ENCODE peak calls at places on chromosomes 16 and 17, in six cellular contexts. W, F, O, G, U and C are unnamed samples.

GRCh38 chr17:29154516-29155234 is 25.5 kb downstream of the MYO18A start:
- DNase-seq in G (no peak), F (no peak), O (peak), W (no peak), U (no peak), C (no peak)

GRCh38 chr17:36094746-36095145 is 4.8 kb upstream of the CCL3 start:
- DNase-seq in G (no peak), U (no peak), O (no peak), F (no peak), W (no peak), C (no peak)

GRCh38 chr17:31564883-31565297 is 173.4 kb downstream of the RAB11FIP4 start:
- DNase-seq in G (peak), F (no peak), U (peak), W (peak), O (no peak), C (peak)

GRCh38 chr17:49748791-49749190 is 15.1 kb downstream of the FAM117A start:
- DNase-seq in W (no peak), O (no peak), F (peak), U (no peak), G (no peak), C (no peak)

GRCh38 chr17:80035687-80035936 is at the start of gene TBC1D16:
- DNase-seq in U (no peak), F (no peak), O (no peak), G (no peak), W (no peak), C (no peak)

GRCh38 chr16:82748026-82748425 is 121.3 kb downstream of the CDH13 start:
- DNase-seq in W (peak), U (no peak), O (no peak), F (no peak), G (no peak), C (peak)

GRCh38 chr16:23974223-23974622 is 138.4 kb downstream of the PRKCB start:
- DNase-seq in W (no peak), U (peak), O (no peak), F (no peak), G (no peak), C (no peak)

GRCh38 chr16:78106659-78107058 is 7.2 kb downstream of the WWOX start:
- DNase-seq in F (no peak), G (no peak), O (no peak), U (peak), W (no peak), C (no peak)

GRCh38 chr16:30340621-30341020 is 14.5 kb downstream of the CD2BP2 start:
- DNase-seq in F (peak), O (peak), G (no peak), U (no peak), W (no peak), C (no peak)

GRCh38 chr16:2597560-2597902 is 59.7 kb downstream of the PDPK1 start:
- DNase-seq in W (no peak), F (no peak), G (no peak), O (no peak), U (no peak), C (peak)

GRCh38 chr17:82334204-82334621 is 647 bp upstream of the SECTM1 start:
- DNase-seq in O (no peak), U (no peak), W (no peak), F (no peak), G (no peak), C (peak)

GRCh38 chr16:18936727-18937340 is 10.6 kb upstream of the SMG1 start:
- DNase-seq in G (no peak), W (no peak), O (no peak), F (no peak), U (no peak), C (no peak)

GRCh38 chr16:11052080-11052808 is 107.9 kb downstream of the CLEC16A start:
- DNase-seq in F (no peak), W (no peak), O (no peak), G (no peak), U (no peak), C (no peak)

GRCh38 chr17:45672301-45672700 is 111.8 kb upstream of the CRHR1 start:
- DNase-seq in O (no peak), U (no peak), W (no peak), F (no peak), G (no peak), C (no peak)

GRCh38 chr16:68992521-68992920 is 112.9 kb upstream of the HAS3 start:
- DNase-seq in O (no peak), W (peak), G (peak), U (no peak), F (no peak), C (no peak)

GRCh38 chr16:56710181-56710737 is 19.7 kb upstream of the NUP93 start:
- DNase-seq in F (no peak), W (no peak), U (no peak), O (no peak), G (no peak), C (no peak)

GRCh38 chr16:50422926-50423325 is 54.1 kb upstream of the BRD7 start:
- DNase-seq in G (no peak), F (no peak), U (no peak), W (no peak), O (no peak), C (no peak)

GRCh38 chr17:72244494-72244893 is 123.7 kb downstream of the SOX9 start:
- DNase-seq in O (no peak), W (peak), F (no peak), G (peak), U (no peak), C (no peak)

GRCh38 chr17:61400058-61400785 is 579 bp downstream of the TBX2 start:
- DNase-seq in U (peak), G (peak), W (no peak), F (no peak), O (no peak), C (no peak)

GRCh38 chr16:85344502-85345128 is 232.3 kb upstream of the CIBAR2 start:
- DNase-seq in O (no peak), G (no peak), F (no peak), W (no peak), U (no peak), C (no peak)

GRCh38 chr17:1714980-1715802 is 5.0 kb upstream of the TLCD2 start:
- DNase-seq in F (no peak), W (peak), U (peak), G (peak), O (peak), C (peak)

GRCh38 chr17:64689106-64689505 is 27.0 kb upstream of the SMURF2 start:
- DNase-seq in G (no peak), W (no peak), U (no peak), F (no peak), O (no peak), C (no peak)

GRCh38 chr16:58196898-58197313 is 1.0 kb downstream of the CSNK2A2 start:
- DNase-seq in O (no peak), F (no peak), U (peak), G (peak), W (peak), C (no peak)

GRCh38 chr17:42210046-42210445 is 15.8 kb upstream of the GHDC start:
- DNase-seq in U (no peak), G (no peak), F (no peak), W (peak), O (no peak), C (no peak)

GRCh38 chr17:49730078-49730786 is 22.5 kb upstream of the SLC35B1 start:
- DNase-seq in G (peak), W (peak), U (no peak), F (no peak), O (peak), C (peak)

GRCh38 chr16:53530046-53530445 is 27.0 kb upstream of the AKTIP start:
- DNase-seq in G (no peak), F (no peak), O (no peak), U (peak), W (no peak), C (no peak)

GRCh38 chr16:83799336-83799735 is 8.4 kb upstream of the HSBP1 start:
- DNase-seq in F (no peak), U (no peak), G (no peak), O (no peak), W (no peak), C (no peak)

GRCh38 chr17:57109393-57110151 is 24.5 kb downstream of the AKAP1 start:
- DNase-seq in U (peak), F (no peak), G (no peak), O (peak), W (no peak), C (no peak)

GRCh38 chr16:84683691-84684591 is 15.9 kb upstream of the USP10 start:
- DNase-seq in G (no peak), U (peak), F (no peak), W (no peak), O (no peak), C (no peak)

GRCh38 chr17:18037482-18037881 is 1.5 kb downstream of the ATPAF2 start:
- DNase-seq in U (no peak), O (no peak), F (no peak), W (no peak), G (no peak), C (no peak)

GRCh38 chr16:4272114-4272954 is 489 bp downstream of the TFAP4 start:
- DNase-seq in F (peak), G (peak), W (peak), O (peak), U (peak), C (no peak)

GRCh38 chr16:168424-168823 is 2.6 kb downstream of the HBM start:
- DNase-seq in O (no peak), G (no peak), U (no peak), W (no peak), F (no peak), C (no peak)

GRCh38 chr16:12896562-12896961 is 4.8 kb upstream of the SHISA9 start:
- DNase-seq in O (no peak), G (peak), F (no peak), U (peak), W (peak), C (no peak)

GRCh38 chr17:82011617-82012481 is 10.8 kb downstream of the CENPX start:
- DNase-seq in W (no peak), F (no peak), U (no peak), O (no peak), G (no peak), C (no peak)

GRCh38 chr17:38750312-38751121 is 2.0 kb upstream of the PSMB3 start:
- DNase-seq in W (no peak), U (peak), G (no peak), F (no peak), O (peak), C (no peak)

GRCh38 chr16:22763655-22764054 is 50.3 kb upstream of the HS3ST2 start:
- DNase-seq in U (peak), W (no peak), G (no peak), F (no peak), O (no peak), C (peak)